ENCODE peak calls at places on chromosomes 6 and 20, in nine cellular contexts. V is pancreas; K is nephron progenitor cell; G is CD8-positive, alpha-beta T cell; A is right lobe of liver; F is GM12865; J is breast epithelium; O is neural crest cell; Z is mammary epithelial cell. X is an unnamed sample.

GRCh38 chr6:159754959-159755914 is 6.6 kb upstream of the ACAT2 start:
- DNase-seq in V (no peak), K (no peak), G (no peak), A (no peak), F (no peak), J (no peak), O (no peak), Z (no peak), X (no peak)

GRCh38 chr6:132246632-132247270 is 154.5 kb downstream of the MOXD1 start:
- DNase-seq in V (no peak), K (no peak), G (no peak), A (no peak), F (no peak), J (no peak), O (no peak), Z (no peak), X (no peak)

GRCh38 chr6:30883743-30884520 is at the start of gene DDR1:
- DNase-seq in V (peak; percentile 88), K (peak; percentile 72), G (peak; percentile 54), A (peak; percentile 72), F (peak; percentile 60), J (peak; percentile 91), O (peak; percentile 29), Z (peak; percentile 89), X (peak; percentile 92)

GRCh38 chr6:7721654-7722053 is 4.2 kb upstream of the BMP6 start:
- DNase-seq in V (no peak), K (no peak), G (no peak), A (no peak), F (peak; percentile 56), J (no peak), O (no peak), Z (peak; percentile 26), X (peak; percentile 57)

GRCh38 chr6:130431346-130431745 is 65.5 kb downstream of the TMEM200A start:
- DNase-seq in V (no peak), K (no peak), G (no peak), A (no peak), F (no peak), J (no peak), O (no peak), Z (no peak), X (no peak)

GRCh38 chr20:9389321-9389720 is 125.1 kb upstream of the LAMP5 start:
- DNase-seq in V (peak; percentile 21), K (no peak), G (no peak), A (no peak), F (no peak), J (no peak), O (no peak), Z (no peak), X (no peak)

GRCh38 chr20:61719691-61720347 is 345.9 kb downstream of the TAF4 start:
- DNase-seq in V (no peak), K (no peak), G (peak; percentile 64), A (no peak), F (no peak), J (no peak), O (no peak), Z (no peak), X (no peak)

GRCh38 chr20:51122931-51123658 is 100.2 kb upstream of the KCNG1 start:
- DNase-seq in V (no peak), K (no peak), G (no peak), A (no peak), F (peak; percentile 69), J (no peak), O (no peak), Z (no peak), X (no peak)

GRCh38 chr6:132483779-132484679 is 28.9 kb downstream of the STX7 start:
- DNase-seq in V (no peak), K (peak; percentile 50), G (peak; percentile 35), A (no peak), F (peak; percentile 81), J (no peak), O (peak; percentile 36), Z (peak; percentile 39), X (peak; percentile 42)

GRCh38 chr6:170403451-170403850 is 96.9 kb downstream of the FAM120B start:
- DNase-seq in V (no peak), K (peak; percentile 36), G (no peak), A (no peak), F (no peak), J (no peak), O (peak; percentile 30), Z (no peak), X (no peak)

GRCh38 chr6:84508981-84509380 is 255.4 kb downstream of the TBX18 start:
- DNase-seq in V (no peak), K (no peak), G (no peak), A (no peak), F (no peak), J (no peak), O (no peak), Z (no peak), X (no peak)

GRCh38 chr20:723756-724155 is 44.5 kb downstream of the SLC52A3 start:
- DNase-seq in V (no peak), K (no peak), G (no peak), A (no peak), F (no peak), J (peak; percentile 46), O (no peak), Z (peak; percentile 66), X (no peak)

GRCh38 chr20:1937316-1937976 is 42.2 kb downstream of the SIRPA start:
- DNase-seq in V (no peak), K (no peak), G (no peak), A (peak; percentile 71), F (no peak), J (no peak), O (no peak), Z (no peak), X (no peak)

GRCh38 chr6:143396497-143397228 is 53.8 kb downstream of the ADAT2 start:
- DNase-seq in V (no peak), K (no peak), G (no peak), A (peak; percentile 29), F (no peak), J (no peak), O (no peak), Z (no peak), X (no peak)

DNA sequence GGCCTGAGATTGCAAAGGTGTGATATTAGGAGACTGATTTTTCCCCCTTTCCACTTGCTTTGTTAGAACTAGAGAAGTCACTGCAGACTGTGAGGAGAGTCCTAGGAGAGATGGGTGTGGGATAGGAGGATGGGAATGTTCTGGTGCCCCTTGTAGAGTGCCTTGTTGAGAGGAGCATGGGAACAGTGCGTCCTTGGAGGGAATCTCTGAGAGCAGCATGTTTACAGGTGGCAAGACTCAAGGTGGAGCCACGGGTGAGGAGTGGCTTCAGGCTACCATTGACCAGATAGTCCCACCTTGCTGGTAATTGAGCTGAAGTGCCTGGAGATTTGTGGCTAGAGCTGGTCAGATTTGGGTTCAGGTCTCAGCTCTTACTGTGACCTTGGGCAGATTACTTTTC is 6.0 kb downstream of the PLCG1 start:
- DNase-seq in V (no peak), K (no peak), G (no peak), A (no peak), F (no peak), J (no peak), O (no peak), Z (no peak), X (no peak)
- TF ChIP-seq CTCF in V (no peak), K (no peak), G (no peak), A (no peak), F (no peak), J (no peak), O (no peak), Z (no peak), X (no peak)

DNA sequence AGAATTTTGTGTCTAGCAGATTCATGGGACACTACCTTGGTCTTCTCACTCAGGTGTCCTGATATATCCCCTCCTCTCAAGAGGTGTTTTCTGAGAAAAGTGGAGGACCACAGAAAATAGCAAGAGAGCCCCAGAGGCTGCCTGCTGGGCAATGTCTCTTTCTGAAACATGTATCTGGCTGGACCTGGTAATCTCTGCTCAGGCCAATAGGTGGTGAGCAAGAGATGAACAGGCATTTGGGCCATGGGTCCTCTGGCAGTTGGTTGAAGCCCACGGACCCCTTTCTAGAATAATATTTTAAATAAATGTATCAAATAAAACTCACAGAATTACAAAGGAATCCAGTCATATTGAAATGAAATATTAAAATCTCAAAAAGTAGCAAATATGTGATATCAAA is 8.8 kb upstream of the THBD start:
- DNase-seq in V (no peak), K (no peak), G (no peak), A (no peak), F (no peak), J (no peak), O (no peak), Z (no peak), X (no peak)
- TF ChIP-seq CTCF in V (no peak), K (peak; percentile 19), G (no peak), A (no peak), F (no peak), J (no peak), O (no peak), Z (no peak), X (no peak)

DNA sequence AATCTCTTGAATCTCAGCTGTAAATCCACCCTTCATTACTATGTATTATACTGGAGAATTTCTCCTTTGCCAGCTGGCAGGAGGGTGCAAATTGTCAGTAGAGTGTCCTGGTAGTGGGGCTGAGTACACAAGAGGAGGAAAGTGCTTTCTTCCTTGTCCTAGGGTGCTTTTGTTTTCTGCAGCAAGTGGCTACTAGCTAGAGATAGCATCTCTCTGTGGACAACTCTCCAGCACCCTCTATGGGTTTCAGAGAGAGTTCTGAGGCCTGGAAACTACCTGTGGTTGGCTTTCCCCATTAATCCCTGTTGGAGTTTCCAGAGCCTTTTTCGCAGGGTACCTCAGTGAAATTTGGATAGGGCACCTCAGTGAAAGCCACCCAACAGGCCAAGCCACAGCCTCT is 422.5 kb upstream of the RGS17 start:
- DNase-seq in V (no peak), K (peak; percentile 9), G (no peak), A (no peak), F (peak; percentile 5), J (no peak), O (no peak), Z (peak; percentile 12), X (no peak)
- TF ChIP-seq CTCF in V (no peak), K (peak; percentile 41), G (no peak), A (no peak), F (peak; percentile 40), J (no peak), O (peak; percentile 46), Z (peak; percentile 26), X (peak; percentile 18)

DNA sequence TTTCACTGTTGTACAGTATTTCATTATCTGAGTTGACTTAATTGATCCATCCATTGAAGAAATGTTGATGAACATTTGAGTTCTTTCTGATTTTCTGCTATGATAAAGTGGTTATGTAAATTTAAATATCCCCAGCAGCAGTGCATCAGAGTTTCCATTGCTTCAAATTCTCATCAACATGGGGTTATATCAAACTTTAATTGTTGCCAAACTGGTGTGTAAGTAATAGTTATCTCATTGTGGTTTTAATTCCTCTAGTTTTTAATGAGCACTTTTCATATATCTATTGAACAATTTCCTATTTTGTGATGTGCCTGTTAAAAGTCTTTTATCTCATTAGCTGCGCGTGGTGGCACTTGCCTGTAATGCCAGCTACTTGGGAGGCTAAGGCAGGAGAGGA is 18.1 kb downstream of the ZNFX1 start:
- DNase-seq in V (no peak), K (no peak), G (no peak), A (no peak), F (no peak), J (no peak), O (no peak), Z (no peak), X (no peak)
- TF ChIP-seq CTCF in V (no peak), K (no peak), G (no peak), A (no peak), F (no peak), J (no peak), O (no peak), Z (no peak), X (no peak)

DNA sequence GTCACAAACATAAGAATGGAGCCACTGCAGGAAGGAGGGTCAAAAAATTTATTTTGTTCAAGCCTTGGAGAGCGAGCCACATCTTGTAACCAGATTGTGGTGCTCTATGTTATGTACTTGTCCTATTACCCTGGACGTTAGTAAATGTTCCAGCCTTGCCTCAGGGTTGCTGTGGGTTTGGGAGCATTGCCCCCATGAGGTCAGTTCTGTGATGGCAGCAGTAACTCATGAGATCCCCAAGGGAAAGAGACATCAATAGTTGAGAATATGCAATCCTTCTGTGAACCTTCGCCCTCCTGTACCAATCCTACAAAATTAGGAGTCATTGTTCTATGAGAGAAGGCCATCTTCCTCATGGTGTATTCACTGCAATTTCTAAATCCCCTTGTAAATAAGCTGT is 16.4 kb upstream of the CFAP206 start:
- DNase-seq in V (no peak), K (peak; percentile 16), G (no peak), A (no peak), F (peak; percentile 58), J (no peak), O (peak; percentile 10), Z (peak; percentile 34), X (peak; percentile 48)
- TF ChIP-seq CTCF in V (no peak), K (peak; percentile 34), G (no peak), A (peak; percentile 55), F (peak; percentile 57), J (no peak), O (peak; percentile 48), Z (peak; percentile 57), X (peak; percentile 37)